ENCODE peak calls at places on chromosomes 6 and 20, in six cellular contexts. X, K, I, W, F and O are unnamed samples.

GRCh38 chr6:73579851-73580246 is 59.0 kb upstream of the EEF1A1 start:
- DNase-seq in F (no peak), X (peak), I (peak), W (peak), K (no peak), O (peak)

GRCh38 chr20:37934634-37935010 is 31.7 kb downstream of the VSTM2L start:
- DNase-seq in W (no peak), X (no peak), K (no peak), I (no peak), F (no peak), O (no peak)

GRCh38 chr6:99521557-99522286 is 6.5 kb upstream of the USP45 start:
- DNase-seq in F (no peak), W (peak), I (peak), K (no peak), X (no peak), O (no peak)

GRCh38 chr6:20325641-20326421 is 75.8 kb upstream of the E2F3 start:
- DNase-seq in I (no peak), K (no peak), F (no peak), W (no peak), X (no peak), O (no peak)

GRCh38 chr6:70398783-70399730 is 14.3 kb upstream of the FAM135A start:
- DNase-seq in F (no peak), I (peak), K (no peak), X (no peak), W (peak), O (peak)

GRCh38 chr20:50478162-50479036 is 31.8 kb upstream of the PTPN1 start:
- DNase-seq in X (no peak), I (peak), K (peak), W (peak), F (peak), O (peak)

GRCh38 chr6:13668291-13668928 is 43.2 kb downstream of the RANBP9 start:
- DNase-seq in W (no peak), I (peak), X (peak), K (no peak), F (no peak), O (no peak)

GRCh38 chr6:42532038-42532669 is 31.7 kb upstream of the UBR2 start:
- DNase-seq in K (peak), F (no peak), W (peak), I (peak), X (no peak), O (peak)

GRCh38 chr6:126308367-126308766 is 31.5 kb upstream of the CENPW start:
- DNase-seq in K (no peak), W (no peak), X (no peak), I (no peak), F (no peak), O (no peak)

GRCh38 chr6:54716869-54717268 is 129.7 kb upstream of the FAM83B start:
- DNase-seq in W (no peak), X (no peak), I (no peak), K (no peak), F (no peak), O (no peak)

DNA sequence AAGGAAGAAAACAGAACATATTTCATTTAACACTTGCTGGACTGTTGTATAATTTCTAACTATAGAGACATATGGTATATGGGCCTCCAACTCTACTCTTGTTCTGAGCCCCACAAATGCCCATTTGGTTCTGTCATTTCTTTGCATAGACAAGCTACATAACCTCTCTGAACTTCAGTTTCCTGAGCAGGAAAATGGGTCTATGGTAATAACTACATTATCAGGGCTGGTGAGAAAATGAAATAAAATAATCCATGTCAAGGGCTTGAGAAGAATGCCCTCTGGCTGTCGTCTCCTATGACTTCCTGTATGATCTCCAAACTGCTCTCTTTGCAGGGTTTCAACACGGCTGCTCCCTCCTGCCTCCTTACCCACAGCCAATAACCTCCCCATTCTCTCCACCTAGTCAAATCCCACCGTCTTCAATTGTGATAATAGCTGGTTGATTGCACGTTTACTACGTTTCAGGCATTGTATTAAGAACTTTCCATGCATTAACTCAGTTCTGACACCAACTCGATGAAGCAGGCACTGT is 12.0 kb downstream of the ZCCHC3 start:
- DNase-seq in W (no peak), K (peak), I (no peak), F (no peak), X (no peak), O (no peak)
- TF ChIP-seq JUND in W (no peak), K (no peak), I (no peak), F (no peak), X (no peak), O (no peak)

DNA sequence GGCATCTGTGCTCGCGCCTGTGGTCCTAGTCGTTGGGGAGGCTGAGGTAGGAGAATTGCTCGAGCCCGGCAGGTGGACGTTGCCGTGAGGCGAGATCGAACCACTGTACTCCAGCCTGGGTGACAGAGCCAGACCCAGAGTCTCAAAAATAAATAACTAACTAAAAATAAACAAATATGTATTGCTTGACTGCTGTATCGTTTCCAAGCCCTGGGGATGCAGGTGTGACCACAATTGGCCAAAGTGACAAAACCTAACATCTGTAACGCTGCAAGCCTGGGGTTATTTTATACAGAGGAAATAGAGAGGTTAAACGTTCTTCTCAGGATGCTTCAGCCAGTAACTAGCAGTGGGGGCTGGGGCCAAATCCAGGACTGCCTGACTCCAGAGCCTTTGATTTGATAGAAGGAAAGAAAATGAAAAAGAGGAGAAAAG is 1.9 kb upstream of the SRSF3 start:
- DNase-seq in K (no peak), F (no peak), I (no peak), X (peak), W (no peak), O (no peak)
- H3K27ac ChIP-seq in K (no peak), F (no peak), I (no peak), X (peak), W (no peak), O (peak)

GRCh38 chr6:36668601-36669390 is 9.7 kb upstream of the CDKN1A start:
- DNase-seq in I (no peak), W (no peak), X (no peak), K (no peak), F (no peak), O (no peak)

GRCh38 chr6:36670271-36670670 is 8.2 kb upstream of the CDKN1A start:
- DNase-seq in K (no peak), W (no peak), X (no peak), I (no peak), F (no peak), O (no peak)

GRCh38 chr6:36665180-36665579 is 13.3 kb upstream of the CDKN1A start:
- DNase-seq in F (no peak), W (no peak), K (no peak), I (no peak), X (no peak), O (no peak)

GRCh38 chr6:36663504-36664446 is 14.7 kb upstream of the CDKN1A start:
- DNase-seq in W (no peak), I (no peak), X (no peak), F (no peak), K (no peak), O (no peak)

DNA sequence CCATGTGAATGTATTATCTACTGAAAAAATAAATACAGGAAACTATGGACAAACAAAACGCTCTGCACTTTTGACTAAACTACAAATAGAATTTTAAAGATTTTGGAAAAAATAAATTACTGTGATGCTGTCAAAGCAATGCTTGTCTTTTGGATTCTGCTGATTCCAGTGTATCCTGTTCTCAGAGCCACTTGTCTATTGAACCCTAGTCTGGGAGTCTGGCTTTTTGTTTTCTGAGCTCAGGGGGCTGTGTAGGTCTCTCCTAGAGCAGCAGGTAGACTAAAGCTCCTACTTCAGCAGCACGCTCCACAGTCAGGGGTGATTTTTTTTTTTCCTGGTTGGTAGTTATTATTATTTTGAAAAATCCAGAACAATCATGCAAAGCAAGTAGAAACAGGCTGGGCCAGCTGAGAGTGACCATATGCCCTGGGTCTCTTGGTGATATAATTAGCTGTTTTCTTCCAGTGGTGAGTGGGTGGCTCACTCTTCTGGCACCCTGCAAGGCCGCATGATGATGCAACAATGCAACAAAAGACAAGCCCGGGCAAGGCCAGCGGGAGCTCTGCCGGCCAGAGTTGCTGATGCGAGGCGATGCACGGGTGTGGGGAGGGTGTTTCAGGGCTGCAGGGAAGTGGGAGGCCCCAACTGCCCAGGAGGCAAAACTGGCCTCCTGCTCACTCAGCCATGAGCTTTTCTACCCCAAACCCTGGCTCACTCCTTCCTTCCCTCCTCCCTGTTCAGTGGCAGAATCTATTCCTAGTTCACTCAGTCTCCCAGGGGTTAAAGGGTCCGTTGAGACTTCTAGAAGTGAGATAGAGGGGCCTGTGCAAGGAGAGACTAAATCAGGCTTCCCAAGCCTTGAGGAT is 11.6 kb upstream of the CDKN1A start:
- DNase-seq in W (peak), K (peak), I (no peak), X (peak), F (peak), O (peak)
- TF ChIP-seq JUND in W (peak), K (no peak), I (peak), X (peak), F (peak), O (peak)

DNA sequence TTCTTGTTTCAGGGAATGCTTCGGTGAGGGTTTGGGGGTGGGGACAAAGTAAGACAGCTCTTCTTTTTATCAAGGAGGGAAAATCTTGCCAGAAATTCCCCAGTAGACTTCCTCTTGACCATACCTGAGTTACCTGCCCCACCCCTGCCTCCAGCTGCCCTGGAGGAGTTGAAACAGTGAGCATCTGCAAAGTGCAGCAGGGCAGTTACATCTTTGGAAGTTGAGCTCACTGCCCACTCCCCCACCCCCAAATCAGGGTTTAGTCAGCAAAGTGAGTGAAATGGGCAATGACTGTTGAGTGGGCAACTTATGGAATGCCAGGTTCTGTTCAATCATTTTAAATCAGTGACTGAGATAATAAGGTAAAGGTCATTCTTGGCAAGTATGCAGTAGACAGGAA is 98.8 kb downstream of the BANF2 start:
- DNase-seq in I (no peak), K (no peak), W (no peak), X (no peak), F (no peak), O (no peak)
- H3K27ac ChIP-seq in I (no peak), K (no peak), W (no peak), X (no peak), F (no peak), O (no peak)